ENCODE peak calls at places on chromosomes 4 and X, in five cellular contexts. V is CD8-positive, alpha-beta memory T cell; B is C1 segment of cervical spinal cord; A is fibroblast of lung; W is kidney tubule cell. Y is an unnamed sample.

GRCh38 chr4:167084326-167084725 is 150.0 kb downstream of the SPOCK3 start:
- DNase-seq in V (no peak), B (no peak), W (no peak), A (no peak), Y (no peak)

GRCh38 chrX:17078031-17078730 is 131.7 kb downstream of the REPS2 start:
- DNase-seq in A (peak), V (no peak), B (no peak), W (peak), Y (no peak)

GRCh38 chr4:16461362-16461761 is 235.1 kb upstream of the TAPT1 start:
- DNase-seq in V (no peak), W (peak), A (no peak), B (no peak), Y (no peak)

GRCh38 chr4:185657191-185657590 is 121.9 kb upstream of the PDLIM3 start:
- DNase-seq in B (no peak), V (no peak), W (no peak), A (no peak), Y (no peak)

GRCh38 chr4:15295421-15296162 is 132.2 kb upstream of the C1QTNF7 start:
- DNase-seq in V (no peak), A (no peak), W (no peak), B (no peak), Y (no peak)

GRCh38 chr4:188214861-188215260 is 75.6 kb downstream of the TRIML1 start:
- DNase-seq in W (no peak), A (no peak), B (no peak), V (no peak), Y (no peak)

GRCh38 chr4:156972370-156972980 is 876 bp upstream of the PDGFC start:
- DNase-seq in W (no peak), V (no peak), A (no peak), B (no peak), Y (no peak)

GRCh38 chr4:154577324-154577723 is 13.2 kb downstream of the FGA start:
- DNase-seq in V (no peak), B (no peak), A (no peak), W (no peak), Y (no peak)

GRCh38 chr4:52657630-52658501 is 1.2 kb downstream of the USP46 start:
- DNase-seq in A (peak), V (no peak), W (peak), B (no peak), Y (no peak)

GRCh38 chr4:151197258-151197657 is 79.7 kb upstream of the PRSS48 start:
- DNase-seq in A (peak), W (no peak), B (no peak), V (no peak), Y (no peak)

GRCh38 chrX:119880552-119881437 is 9.2 kb downstream of the NDUFA1 start:
- DNase-seq in V (no peak), W (peak), B (no peak), A (peak), Y (no peak)

GRCh38 chrX:70664726-70665125 is 220.1 kb downstream of the DLG3 start:
- DNase-seq in V (no peak), W (peak), B (no peak), A (peak), Y (no peak)

GRCh38 chr4:32499176-32499575 is 1779.0 kb downstream of the PCDH7 start:
- DNase-seq in A (peak), W (peak), B (no peak), V (no peak), Y (no peak)

GRCh38 chr4:110184124-110184790 is 14.2 kb downstream of the ELOVL6 start:
- DNase-seq in B (no peak), W (peak), A (no peak), V (no peak), Y (no peak)

GRCh38 chrX:1521459-1521956 is 15.5 kb downstream of the P2RY8 start:
- DNase-seq in V (peak), B (no peak), W (no peak), A (no peak), Y (no peak)

GRCh38 chr4:99815597-99816011 is 1.0 kb upstream of the DAPP1 start:
- DNase-seq in V (no peak), B (no peak), W (peak), A (no peak), Y (no peak)

GRCh38 chr4:128570380-128570779 is 239.1 kb upstream of the JADE1 start:
- DNase-seq in B (no peak), W (peak), V (no peak), A (peak), Y (no peak)

GRCh38 chr4:32519060-32519459 is 1798.9 kb downstream of the PCDH7 start:
- DNase-seq in W (peak), B (no peak), V (no peak), A (peak), Y (no peak)

GRCh38 chrX:154441984-154442707 is 1.8 kb upstream of the FAM50A start:
- DNase-seq in W (peak), A (no peak), B (no peak), V (no peak), Y (no peak)

GRCh38 chr4:121656269-121656641 is 40.5 kb downstream of the ANXA5 start:
- DNase-seq in V (no peak), A (peak), B (no peak), W (peak), Y (no peak)

GRCh38 chr4:22090655-22091350 is 142.2 kb upstream of the KCNIP4 start:
- DNase-seq in A (peak), W (no peak), B (no peak), V (no peak), Y (no peak)

GRCh38 chr4:119232286-119232685 is 19.8 kb downstream of the USP53 start:
- DNase-seq in A (no peak), V (no peak), B (no peak), W (no peak), Y (no peak)

GRCh38 chr4:137896221-137896737 is 345.9 kb downstream of the SLC7A11 start:
- DNase-seq in A (no peak), B (no peak), W (no peak), V (no peak), Y (no peak)

GRCh38 chr4:137032242-137032641 is 500.1 kb downstream of the PCDH18 start:
- DNase-seq in B (no peak), V (no peak), A (peak), W (peak), Y (no peak)

GRCh38 chr4:24657768-24658617 is 73.6 kb upstream of the DHX15 start:
- DNase-seq in B (peak), V (no peak), A (peak), W (peak), Y (peak)

GRCh38 chr4:77815651-77816050 is 3.5 kb downstream of the CNOT6L start:
- DNase-seq in W (no peak), B (no peak), A (no peak), V (no peak), Y (no peak)

Y was measured in right lobe of liver.